ENCODE peak calls at places on chromosomes 7 and 10, in ten cellular contexts. H is cardiac muscle cell; Y is mesenchymal stem cell; I is stomach; S is coronary artery; G is upper lobe of left lung; V is naive thymus-derived CD4-positive, alpha-beta T cell; N is spleen; M is brain microvascular endothelial cell; C is heart right ventricle. L is an unnamed sample.

GRCh38 chr7:95335093-95335492 is 10.8 kb upstream of the PON1 start:
- DNase-seq in H (peak), Y (peak), I (no peak), S (no peak), G (no peak), V (no peak), N (no peak), M (peak), C (no peak), L (peak)

GRCh38 chr7:141359740-141360413 is 191.3 kb upstream of the AGK start:
- DNase-seq in H (peak), Y (peak), I (no peak), S (no peak), G (no peak), V (no peak), N (no peak), M (peak), C (no peak), L (no peak)

GRCh38 chr7:121235221-121235620 is 93.6 kb upstream of the WNT16 start:
- DNase-seq in H (peak), Y (no peak), I (no peak), S (no peak), G (no peak), V (no peak), N (no peak), M (no peak), C (no peak), L (peak)

GRCh38 chr7:39565538-39565937 is 666 bp upstream of the YAE1 start:
- DNase-seq in H (no peak), Y (no peak), I (no peak), S (no peak), G (no peak), V (no peak), N (no peak), M (no peak), C (no peak), L (no peak)

GRCh38 chr7:80967536-80968297 is 48.9 kb upstream of the SEMA3C start:
- DNase-seq in H (no peak), Y (peak), I (no peak), S (no peak), G (no peak), V (no peak), N (no peak), M (no peak), C (no peak), L (no peak)

GRCh38 chr7:96241834-96242233 is 80.1 kb downstream of the SLC25A13 start:
- DNase-seq in H (peak), Y (no peak), I (no peak), S (no peak), G (no peak), V (no peak), N (no peak), M (no peak), C (no peak), L (peak)

GRCh38 chr10:90313548-90314325 is 544.1 kb downstream of the HTR7 start:
- DNase-seq in H (no peak), Y (peak), I (no peak), S (no peak), G (no peak), V (no peak), N (no peak), M (peak), C (no peak), L (peak)

GRCh38 chr10:88413412-88413811 is 169.7 kb downstream of the RNLS start:
- DNase-seq in H (no peak), Y (no peak), I (no peak), S (no peak), G (no peak), V (no peak), N (no peak), M (no peak), C (no peak), L (no peak)

GRCh38 chr7:82166666-82167065 is 276.9 kb downstream of the CACNA2D1 start:
- DNase-seq in H (peak), Y (no peak), I (no peak), S (no peak), G (no peak), V (no peak), N (no peak), M (no peak), C (no peak), L (no peak)

GRCh38 chr7:89223906-89224395 is 428.4 kb upstream of the TEX47 start:
- DNase-seq in H (no peak), Y (no peak), I (no peak), S (no peak), G (no peak), V (no peak), N (no peak), M (no peak), C (no peak), L (no peak)

GRCh38 chr7:70846208-70846607 is 285.7 kb upstream of the GALNT17 start:
- DNase-seq in H (no peak), Y (no peak), I (no peak), S (no peak), G (no peak), V (no peak), N (no peak), M (no peak), C (no peak), L (no peak)

GRCh38 chr7:71019703-71020102 is 112.2 kb upstream of the GALNT17 start:
- DNase-seq in H (no peak), Y (no peak), I (no peak), S (no peak), G (peak), V (no peak), N (no peak), M (no peak), C (peak), L (no peak)

GRCh38 chr10:107546239-107546638 is 381.7 kb upstream of the SORCS1 start:
- DNase-seq in H (peak), Y (peak), I (no peak), S (no peak), G (no peak), V (no peak), N (no peak), M (peak), C (no peak), L (peak)

GRCh38 chr10:43231523-43232078 is 35.3 kb downstream of the RASGEF1A start:
- DNase-seq in H (no peak), Y (no peak), I (no peak), S (peak), G (peak), V (peak), N (peak), M (no peak), C (no peak), L (no peak)

GRCh38 chr7:148962515-148962822 is 65.8 kb downstream of the PDIA4 start:
- DNase-seq in H (no peak), Y (no peak), I (no peak), S (no peak), G (no peak), V (no peak), N (no peak), M (no peak), C (no peak), L (no peak)

GRCh38 chr10:33363112-33363511 is 28.6 kb upstream of the NRP1 start:
- DNase-seq in H (no peak), Y (no peak), I (no peak), S (no peak), G (no peak), V (no peak), N (no peak), M (no peak), C (no peak), L (no peak)

GRCh38 chr7:155764432-155764798 is 47.8 kb downstream of the SHH start:
- DNase-seq in H (no peak), Y (no peak), I (no peak), S (no peak), G (no peak), V (no peak), N (no peak), M (no peak), C (peak), L (no peak)

GRCh38 chr10:86376852-86377796 is 10.5 kb upstream of the GRID1 start:
- DNase-seq in H (peak), Y (peak), I (peak), S (peak), G (peak), V (peak), N (peak), M (peak), C (peak), L (peak)

GRCh38 chr10:46223064-46223480 is 63.7 kb upstream of the ANTXRL start:
- DNase-seq in H (no peak), Y (no peak), I (peak), S (peak), G (no peak), V (no peak), N (peak), M (no peak), C (no peak), L (no peak)

GRCh38 chr7:1331576-1332467 is 99.2 kb downstream of the UNCX start:
- DNase-seq in H (no peak), Y (no peak), I (no peak), S (no peak), G (no peak), V (no peak), N (peak), M (no peak), C (no peak), L (no peak)

GRCh38 chr7:78601728-78602127 is 803.2 kb downstream of the PHTF2 start:
- DNase-seq in H (no peak), Y (no peak), I (no peak), S (no peak), G (no peak), V (no peak), N (no peak), M (no peak), C (no peak), L (no peak)

GRCh38 chr7:121278120-121279021 is 50.4 kb upstream of the WNT16 start:
- DNase-seq in H (peak), Y (peak), I (no peak), S (no peak), G (no peak), V (no peak), N (no peak), M (peak), C (no peak), L (peak)

GRCh38 chr10:124290095-124290795 is 128.5 kb downstream of the OAT start:
- DNase-seq in H (peak), Y (peak), I (no peak), S (peak), G (no peak), V (no peak), N (peak), M (peak), C (no peak), L (peak)

GRCh38 chr10:28326516-28327493 is 23.9 kb upstream of the MPP7 start:
- DNase-seq in H (peak), Y (peak), I (peak), S (peak), G (no peak), V (no peak), N (no peak), M (peak), C (peak), L (peak)

GRCh38 chr7:69728299-69728698 is 130.0 kb downstream of the AUTS2 start:
- DNase-seq in H (peak), Y (no peak), I (no peak), S (no peak), G (no peak), V (no peak), N (no peak), M (no peak), C (no peak), L (peak)

GRCh38 chr7:131522325-131522920 is 34.0 kb downstream of the PODXL start:
- DNase-seq in H (no peak), Y (peak), I (no peak), S (no peak), G (no peak), V (no peak), N (peak), M (no peak), C (no peak), L (no peak)

GRCh38 chr7:82957521-82957920 is 205.2 kb downstream of the PCLO start:
- DNase-seq in H (no peak), Y (no peak), I (no peak), S (no peak), G (no peak), V (no peak), N (no peak), M (no peak), C (no peak), L (peak)

GRCh38 chr10:95308389-95309302 is 17.8 kb upstream of the PDLIM1 start:
- DNase-seq in H (peak), Y (peak), I (peak), S (peak), G (no peak), V (no peak), N (no peak), M (peak), C (peak), L (peak)

GRCh38 chr7:7750571-7751242 is 32.3 kb upstream of the RPA3 start:
- DNase-seq in H (no peak), Y (no peak), I (no peak), S (no peak), G (no peak), V (no peak), N (no peak), M (no peak), C (no peak), L (no peak)

GRCh38 chr7:139246905-139247304 is 15.9 kb downstream of the UBN2 start:
- DNase-seq in H (peak), Y (peak), I (no peak), S (no peak), G (no peak), V (no peak), N (no peak), M (no peak), C (no peak), L (peak)

GRCh38 chr7:35792472-35793224 is 8.2 kb upstream of the SEPTIN7 start:
- DNase-seq in H (peak), Y (peak), I (no peak), S (no peak), G (no peak), V (no peak), N (no peak), M (no peak), C (peak), L (no peak)

GRCh38 chr10:93299606-93300353 is 182.4 kb downstream of the MYOF start:
- DNase-seq in H (no peak), Y (no peak), I (no peak), S (no peak), G (no peak), V (no peak), N (no peak), M (no peak), C (no peak), L (peak)

GRCh38 chr7:16174253-16174652 is 247.1 kb downstream of the CRPPA start:
- DNase-seq in H (no peak), Y (no peak), I (no peak), S (no peak), G (no peak), V (no peak), N (no peak), M (no peak), C (no peak), L (no peak)

GRCh38 chr7:16178069-16178468 is 243.3 kb downstream of the CRPPA start:
- DNase-seq in H (no peak), Y (no peak), I (no peak), S (no peak), G (no peak), V (no peak), N (no peak), M (no peak), C (no peak), L (no peak)

GRCh38 chr7:16178585-16178984 is 242.8 kb downstream of the CRPPA start:
- DNase-seq in H (no peak), Y (no peak), I (no peak), S (no peak), G (no peak), V (no peak), N (no peak), M (no peak), C (no peak), L (no peak)
- H3K27ac ChIP-seq in H (no peak), Y (no peak), I (no peak), S (no peak), G (no peak), V (no peak), N (no peak), M (no peak), C (no peak), L (no peak)

GRCh38 chr10:17282311-17282710 is 54.3 kb downstream of the VIM start:
- DNase-seq in H (no peak), Y (no peak), I (no peak), S (no peak), G (peak), V (no peak), N (no peak), M (no peak), C (no peak), L (no peak)
- H3K27ac ChIP-seq in H (no peak), Y (no peak), I (no peak), S (no peak), G (no peak), V (no peak), N (no peak), M (no peak), C (no peak), L (no peak)

DNA sequence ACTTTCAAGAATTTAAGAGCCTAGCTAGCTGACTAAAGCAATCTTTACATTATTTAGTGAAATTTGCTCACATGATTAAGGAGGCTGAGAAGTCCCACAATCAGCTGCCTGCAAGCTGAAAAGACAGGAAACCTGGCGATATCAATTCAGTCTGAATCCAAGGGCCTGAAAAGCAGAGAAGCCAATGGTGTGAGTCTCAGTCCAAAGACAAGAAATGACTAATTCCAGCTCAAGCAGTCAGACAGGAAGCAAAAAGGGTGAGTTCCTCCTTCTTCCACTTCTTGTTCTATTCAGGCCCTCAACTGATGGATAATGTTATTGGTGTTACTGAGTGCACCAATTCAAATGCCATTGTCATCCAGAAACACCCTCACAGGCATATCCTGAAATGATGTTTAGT is 1231.6 kb upstream of the CELF2 start:
- DNase-seq in H (peak), Y (peak), I (no peak), S (no peak), G (no peak), V (no peak), N (no peak), M (peak), C (no peak), L (peak)
- H3K27ac ChIP-seq in H (no peak), Y (no peak), I (no peak), S (no peak), G (no peak), V (no peak), N (no peak), M (peak), C (no peak), L (no peak)

GRCh38 chr7:6243168-6243567 is 29.3 kb downstream of the CYTH3 start:
- DNase-seq in H (no peak), Y (no peak), I (no peak), S (no peak), G (no peak), V (no peak), N (no peak), M (no peak), C (no peak), L (no peak)

GRCh38 chr7:6248581-6248980 is 23.8 kb downstream of the CYTH3 start:
- DNase-seq in H (peak), Y (peak), I (no peak), S (no peak), G (peak), V (no peak), N (no peak), M (peak), C (no peak), L (peak)

GRCh38 chr7:6244021-6244420 is 28.4 kb downstream of the CYTH3 start:
- DNase-seq in H (no peak), Y (no peak), I (no peak), S (no peak), G (no peak), V (no peak), N (no peak), M (no peak), C (no peak), L (no peak)

GRCh38 chr7:6242561-6242960 is 29.9 kb downstream of the CYTH3 start:
- DNase-seq in H (no peak), Y (peak), I (no peak), S (no peak), G (no peak), V (no peak), N (no peak), M (no peak), C (no peak), L (no peak)

DNA sequence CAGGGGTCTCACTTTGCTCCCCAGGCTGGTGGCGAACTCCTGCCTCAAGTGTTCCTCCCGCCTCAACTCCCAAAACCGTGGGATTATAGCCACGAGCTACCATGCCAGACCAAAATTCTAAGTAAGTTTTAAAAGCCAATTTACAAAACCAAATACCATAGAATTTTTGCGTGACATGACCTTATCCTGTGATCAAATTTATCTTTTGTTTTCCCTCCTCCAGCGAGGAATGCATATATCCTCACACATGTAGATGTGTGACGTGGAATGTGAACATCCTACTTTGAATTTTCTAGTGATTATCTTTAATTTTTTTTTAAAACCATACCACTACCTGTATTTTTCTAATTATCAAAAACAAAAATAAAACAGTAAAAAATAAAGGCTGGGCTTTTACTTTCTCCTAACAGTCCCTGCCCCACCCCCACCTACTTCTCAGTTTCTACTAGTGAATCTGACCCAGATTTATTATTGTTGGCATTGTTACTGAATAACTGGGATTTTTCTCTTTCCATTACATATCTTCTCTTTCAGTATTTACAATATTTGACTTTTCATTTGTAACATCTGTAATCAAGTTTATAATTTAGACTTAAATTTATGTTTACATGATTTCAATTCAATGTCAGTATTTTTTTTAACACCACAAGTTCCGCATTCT is 26.0 kb downstream of the CYTH3 start:
- DNase-seq in H (peak), Y (no peak), I (no peak), S (no peak), G (no peak), V (no peak), N (no peak), M (no peak), C (no peak), L (peak)
- H3K27ac ChIP-seq in H (no peak), Y (no peak), I (no peak), S (no peak), G (no peak), V (no peak), N (no peak), M (peak), C (no peak), L (no peak)